ENCODE peak calls at places on chromosome 12, in seven cellular contexts. One of them, this sample, is unnamed.

GRCh38 chr12:130143136-130143535 is 19.1 kb upstream of the FZD10 start:
- DNase-seq in retina: no peak
- DNase-seq in fibroblast of mammary gland: no peak
- DNase-seq in HEK293T: no peak
- DNase-seq in central memory CD4-positive, alpha-beta T cell: no peak
- DNase-seq in GM13976: no peak
- DNase-seq in left lobe of liver: no peak
- DNase-seq in this sample: no peak

GRCh38 chr12:52217223-52217622 is 15.8 kb upstream of the KRT7 start:
- DNase-seq in left lobe of liver: peak
- DNase-seq in retina: no peak
- DNase-seq in HEK293T: no peak
- DNase-seq in fibroblast of mammary gland: no peak
- DNase-seq in GM13976: no peak
- DNase-seq in central memory CD4-positive, alpha-beta T cell: no peak
- DNase-seq in this sample: peak

GRCh38 chr12:123026094-123026853 is 45.8 kb downstream of the ARL6IP4 start:
- DNase-seq in retina: no peak
- DNase-seq in GM13976: no peak
- DNase-seq in fibroblast of mammary gland: no peak
- DNase-seq in left lobe of liver: no peak
- DNase-seq in central memory CD4-positive, alpha-beta T cell: no peak
- DNase-seq in HEK293T: no peak
- DNase-seq in this sample: no peak

GRCh38 chr12:69685810-69686209 is 13.3 kb downstream of the BEST3 start:
- DNase-seq in left lobe of liver: no peak
- DNase-seq in fibroblast of mammary gland: peak
- DNase-seq in retina: no peak
- DNase-seq in central memory CD4-positive, alpha-beta T cell: no peak
- DNase-seq in GM13976: no peak
- DNase-seq in HEK293T: no peak
- DNase-seq in this sample: peak

GRCh38 chr12:4156317-4156716 is 117.2 kb upstream of the CCND2 start:
- DNase-seq in fibroblast of mammary gland: no peak
- DNase-seq in retina: no peak
- DNase-seq in central memory CD4-positive, alpha-beta T cell: no peak
- DNase-seq in HEK293T: no peak
- DNase-seq in GM13976: no peak
- DNase-seq in left lobe of liver: no peak
- DNase-seq in this sample: no peak

GRCh38 chr12:52053570-52054209 is 2.4 kb downstream of the NR4A1 start:
- DNase-seq in GM13976: no peak
- DNase-seq in retina: no peak
- DNase-seq in fibroblast of mammary gland: no peak
- DNase-seq in left lobe of liver: no peak
- DNase-seq in central memory CD4-positive, alpha-beta T cell: no peak
- DNase-seq in HEK293T: no peak
- DNase-seq in this sample: no peak

GRCh38 chr12:43978546-43978945 is 142.7 kb downstream of the TMEM117 start:
- DNase-seq in HEK293T: no peak
- DNase-seq in GM13976: no peak
- DNase-seq in fibroblast of mammary gland: no peak
- DNase-seq in retina: no peak
- DNase-seq in central memory CD4-positive, alpha-beta T cell: no peak
- DNase-seq in left lobe of liver: no peak
- DNase-seq in this sample: no peak

GRCh38 chr12:7959278-7960063 is 23.5 kb upstream of the SLC2A3 start:
- DNase-seq in central memory CD4-positive, alpha-beta T cell: peak
- DNase-seq in left lobe of liver: no peak
- DNase-seq in HEK293T: peak
- DNase-seq in retina: no peak
- DNase-seq in GM13976: peak
- DNase-seq in fibroblast of mammary gland: peak
- DNase-seq in this sample: peak

GRCh38 chr12:113329791-113330417 is 5.0 kb downstream of the SLC8B1 start:
- DNase-seq in GM13976: no peak
- DNase-seq in central memory CD4-positive, alpha-beta T cell: no peak
- DNase-seq in retina: no peak
- DNase-seq in left lobe of liver: no peak
- DNase-seq in HEK293T: no peak
- DNase-seq in fibroblast of mammary gland: no peak
- DNase-seq in this sample: no peak

GRCh38 chr12:68781728-68782127 is 26.2 kb upstream of the MDM2 start:
- DNase-seq in GM13976: no peak
- DNase-seq in retina: no peak
- DNase-seq in fibroblast of mammary gland: no peak
- DNase-seq in left lobe of liver: no peak
- DNase-seq in central memory CD4-positive, alpha-beta T cell: no peak
- DNase-seq in HEK293T: no peak
- DNase-seq in this sample: no peak

GRCh38 chr12:12779529-12779928 is 5.9 kb upstream of the APOLD1 start:
- DNase-seq in HEK293T: no peak
- DNase-seq in left lobe of liver: no peak
- DNase-seq in fibroblast of mammary gland: peak
- DNase-seq in GM13976: no peak
- DNase-seq in central memory CD4-positive, alpha-beta T cell: no peak
- DNase-seq in retina: no peak
- DNase-seq in this sample: peak